ENCODE peak calls at places on chromosomes 12 and 14, in four cellular contexts. One of them, this sample, is unnamed.

GRCh38 chr14:70808023-70808401 is 1.3 kb downstream of the MAP3K9 start:
- DNase-seq in CD8-positive, alpha-beta memory T cell: peak; percentile 62
- DNase-seq in NCI-H1105 treated with DMSO at 0.1 percent for 48 hours: peak; percentile 49
- DNase-seq in NCI-H2081: peak; percentile 20
- DNase-seq in this sample: peak; percentile 59

GRCh38 chr14:94021416-94022157 is 4.6 kb upstream of the OTUB2 start:
- DNase-seq in CD8-positive, alpha-beta memory T cell: no peak
- DNase-seq in NCI-H1105 treated with DMSO at 0.1 percent for 48 hours: no peak
- DNase-seq in NCI-H2081: no peak
- DNase-seq in this sample: no peak

GRCh38 chr12:66129934-66130266 is 650 bp downstream of the LLPH start:
- DNase-seq in CD8-positive, alpha-beta memory T cell: no peak
- DNase-seq in NCI-H1105 treated with DMSO at 0.1 percent for 48 hours: no peak
- DNase-seq in NCI-H2081: no peak
- DNase-seq in this sample: no peak

GRCh38 chr12:89875225-89875624 is 166.6 kb upstream of the ATP2B1 start:
- DNase-seq in CD8-positive, alpha-beta memory T cell: no peak
- DNase-seq in NCI-H1105 treated with DMSO at 0.1 percent for 48 hours: no peak
- DNase-seq in NCI-H2081: no peak
- DNase-seq in this sample: no peak

GRCh38 chr12:6627598-6627997 is 8.2 kb downstream of the LPAR5 start:
- DNase-seq in CD8-positive, alpha-beta memory T cell: peak; percentile 69
- DNase-seq in NCI-H1105 treated with DMSO at 0.1 percent for 48 hours: no peak
- DNase-seq in NCI-H2081: no peak
- DNase-seq in this sample: no peak

GRCh38 chr14:49879683-49880204 is 13.1 kb upstream of the ARF6 start:
- DNase-seq in CD8-positive, alpha-beta memory T cell: peak; percentile 49
- DNase-seq in NCI-H1105 treated with DMSO at 0.1 percent for 48 hours: peak; percentile 41
- DNase-seq in NCI-H2081: peak; percentile 42
- DNase-seq in this sample: peak; percentile 95

GRCh38 chr14:86464386-86464785 is 934.4 kb downstream of the FLRT2 start:
- DNase-seq in CD8-positive, alpha-beta memory T cell: no peak
- DNase-seq in NCI-H1105 treated with DMSO at 0.1 percent for 48 hours: no peak
- DNase-seq in NCI-H2081: no peak
- DNase-seq in this sample: no peak

GRCh38 chr14:99271288-99271941 is 582 bp downstream of the BCL11B start:
- DNase-seq in CD8-positive, alpha-beta memory T cell: no peak
- DNase-seq in NCI-H1105 treated with DMSO at 0.1 percent for 48 hours: no peak
- DNase-seq in NCI-H2081: no peak
- DNase-seq in this sample: no peak

GRCh38 chr12:91349451-91349850 is 166.8 kb upstream of the DCN start:
- DNase-seq in CD8-positive, alpha-beta memory T cell: no peak
- DNase-seq in NCI-H1105 treated with DMSO at 0.1 percent for 48 hours: no peak
- DNase-seq in NCI-H2081: no peak
- DNase-seq in this sample: no peak

GRCh38 chr12:51371295-51371953 is 19.8 kb downstream of the GALNT6 start:
- DNase-seq in CD8-positive, alpha-beta memory T cell: no peak
- DNase-seq in NCI-H1105 treated with DMSO at 0.1 percent for 48 hours: no peak
- DNase-seq in NCI-H2081: no peak
- DNase-seq in this sample: peak; percentile 71

GRCh38 chr14:90970167-90970600 is 90.3 kb downstream of the RPS6KA5 start:
- DNase-seq in CD8-positive, alpha-beta memory T cell: no peak
- DNase-seq in NCI-H1105 treated with DMSO at 0.1 percent for 48 hours: no peak
- DNase-seq in NCI-H2081: no peak
- DNase-seq in this sample: peak; percentile 95

GRCh38 chr14:71923471-71923870 is 8.8 kb upstream of the RGS6 start:
- DNase-seq in CD8-positive, alpha-beta memory T cell: no peak
- DNase-seq in NCI-H1105 treated with DMSO at 0.1 percent for 48 hours: no peak
- DNase-seq in NCI-H2081: no peak
- DNase-seq in this sample: no peak

GRCh38 chr12:25855716-25856115 is 102.8 kb upstream of the RASSF8 start:
- DNase-seq in CD8-positive, alpha-beta memory T cell: no peak
- DNase-seq in NCI-H1105 treated with DMSO at 0.1 percent for 48 hours: no peak
- DNase-seq in NCI-H2081: no peak
- DNase-seq in this sample: no peak

GRCh38 chr12:66514581-66514980 is 164.3 kb downstream of the GRIP1 start:
- DNase-seq in CD8-positive, alpha-beta memory T cell: no peak
- DNase-seq in NCI-H1105 treated with DMSO at 0.1 percent for 48 hours: no peak
- DNase-seq in NCI-H2081: no peak
- DNase-seq in this sample: no peak

GRCh38 chr14:32571551-32571950 is 242.5 kb downstream of the AKAP6 start:
- DNase-seq in CD8-positive, alpha-beta memory T cell: no peak
- DNase-seq in NCI-H1105 treated with DMSO at 0.1 percent for 48 hours: no peak
- DNase-seq in NCI-H2081: no peak
- DNase-seq in this sample: no peak

GRCh38 chr14:53956427-53957201 is at the start of gene BMP4:
- DNase-seq in CD8-positive, alpha-beta memory T cell: peak; percentile 3
- DNase-seq in NCI-H1105 treated with DMSO at 0.1 percent for 48 hours: peak; percentile 57
- DNase-seq in NCI-H2081: no peak
- DNase-seq in this sample: peak; percentile 82

GRCh38 chr12:10331642-10332239 is 24.1 kb downstream of the KLRD1 start:
- DNase-seq in CD8-positive, alpha-beta memory T cell: peak; percentile 48
- DNase-seq in NCI-H1105 treated with DMSO at 0.1 percent for 48 hours: peak; percentile 55
- DNase-seq in NCI-H2081: peak; percentile 22
- DNase-seq in this sample: peak; percentile 56

GRCh38 chr12:75868501-75868900 is 163.1 kb downstream of the PHLDA1 start:
- DNase-seq in CD8-positive, alpha-beta memory T cell: no peak
- DNase-seq in NCI-H1105 treated with DMSO at 0.1 percent for 48 hours: no peak
- DNase-seq in NCI-H2081: no peak
- DNase-seq in this sample: no peak

GRCh38 chr14:77303417-77304156 is 17.1 kb downstream of the POMT2 start:
- DNase-seq in CD8-positive, alpha-beta memory T cell: no peak
- DNase-seq in NCI-H1105 treated with DMSO at 0.1 percent for 48 hours: no peak
- DNase-seq in NCI-H2081: no peak
- DNase-seq in this sample: peak; percentile 54

GRCh38 chr14:92579244-92579643 is 65.7 kb downstream of the RIN3 start:
- DNase-seq in CD8-positive, alpha-beta memory T cell: no peak
- DNase-seq in NCI-H1105 treated with DMSO at 0.1 percent for 48 hours: no peak
- DNase-seq in NCI-H2081: no peak
- DNase-seq in this sample: no peak

GRCh38 chr12:56326533-56326932 is 7.3 kb downstream of the PAN2 start:
- DNase-seq in CD8-positive, alpha-beta memory T cell: no peak
- DNase-seq in NCI-H1105 treated with DMSO at 0.1 percent for 48 hours: peak; percentile 3
- DNase-seq in NCI-H2081: no peak
- DNase-seq in this sample: no peak

GRCh38 chr12:31989987-31990386 is 30.8 kb downstream of the RESF1 start:
- DNase-seq in CD8-positive, alpha-beta memory T cell: no peak
- DNase-seq in NCI-H1105 treated with DMSO at 0.1 percent for 48 hours: no peak
- DNase-seq in NCI-H2081: no peak
- DNase-seq in this sample: no peak

GRCh38 chr14:69287096-69287991 is 27.4 kb downstream of the GALNT16 start:
- DNase-seq in CD8-positive, alpha-beta memory T cell: no peak
- DNase-seq in NCI-H1105 treated with DMSO at 0.1 percent for 48 hours: no peak
- DNase-seq in NCI-H2081: no peak
- DNase-seq in this sample: no peak

GRCh38 chr14:68814376-68815287 is 21.8 kb upstream of the ZFP36L1 start:
- DNase-seq in CD8-positive, alpha-beta memory T cell: peak; percentile 66
- DNase-seq in NCI-H1105 treated with DMSO at 0.1 percent for 48 hours: peak; percentile 12
- DNase-seq in NCI-H2081: no peak
- DNase-seq in this sample: no peak

GRCh38 chr12:132497514-132498405 is 7.8 kb downstream of the FBRSL1 start:
- DNase-seq in CD8-positive, alpha-beta memory T cell: no peak
- DNase-seq in NCI-H1105 treated with DMSO at 0.1 percent for 48 hours: no peak
- DNase-seq in NCI-H2081: no peak
- DNase-seq in this sample: no peak

GRCh38 chr12:109946505-109946904 is 46.4 kb downstream of the TCHP start:
- DNase-seq in CD8-positive, alpha-beta memory T cell: no peak
- DNase-seq in NCI-H1105 treated with DMSO at 0.1 percent for 48 hours: no peak
- DNase-seq in NCI-H2081: no peak
- DNase-seq in this sample: no peak

GRCh38 chr12:114636723-114637480 is 47.1 kb downstream of the TBX3 start:
- DNase-seq in CD8-positive, alpha-beta memory T cell: no peak
- DNase-seq in NCI-H1105 treated with DMSO at 0.1 percent for 48 hours: no peak
- DNase-seq in NCI-H2081: no peak
- DNase-seq in this sample: no peak

GRCh38 chr12:94074970-94075695 is 73.2 kb upstream of the PLXNC1 start:
- DNase-seq in CD8-positive, alpha-beta memory T cell: no peak
- DNase-seq in NCI-H1105 treated with DMSO at 0.1 percent for 48 hours: no peak
- DNase-seq in NCI-H2081: no peak
- DNase-seq in this sample: peak; percentile 34

GRCh38 chr12:49110191-49111155 is at the start of gene LMBR1L:
- DNase-seq in CD8-positive, alpha-beta memory T cell: peak; percentile 97
- DNase-seq in NCI-H1105 treated with DMSO at 0.1 percent for 48 hours: peak; percentile 93
- DNase-seq in NCI-H2081: peak; percentile 97
- DNase-seq in this sample: peak; percentile 96

GRCh38 chr14:103546651-103547454 is 15.6 kb downstream of the BAG5 start:
- DNase-seq in CD8-positive, alpha-beta memory T cell: peak; percentile 73
- DNase-seq in NCI-H1105 treated with DMSO at 0.1 percent for 48 hours: peak; percentile 73
- DNase-seq in NCI-H2081: peak; percentile 72
- DNase-seq in this sample: peak; percentile 47

GRCh38 chr12:6200266-6201198 is at the start of gene CD9:
- DNase-seq in CD8-positive, alpha-beta memory T cell: peak; percentile 37
- DNase-seq in NCI-H1105 treated with DMSO at 0.1 percent for 48 hours: peak; percentile 33
- DNase-seq in NCI-H2081: no peak
- DNase-seq in this sample: peak; percentile 46

GRCh38 chr12:80271770-80272169 is 172.3 kb upstream of the PTPRQ start:
- DNase-seq in CD8-positive, alpha-beta memory T cell: no peak
- DNase-seq in NCI-H1105 treated with DMSO at 0.1 percent for 48 hours: no peak
- DNase-seq in NCI-H2081: no peak
- DNase-seq in this sample: no peak

GRCh38 chr14:105894125-105894977 is 368.0 kb downstream of the TMEM121 start:
- DNase-seq in CD8-positive, alpha-beta memory T cell: no peak
- DNase-seq in NCI-H1105 treated with DMSO at 0.1 percent for 48 hours: no peak
- DNase-seq in NCI-H2081: no peak
- DNase-seq in this sample: no peak

GRCh38 chr14:65159281-65160062 is 57.2 kb upstream of the MAX start:
- DNase-seq in CD8-positive, alpha-beta memory T cell: no peak
- DNase-seq in NCI-H1105 treated with DMSO at 0.1 percent for 48 hours: no peak
- DNase-seq in NCI-H2081: no peak
- DNase-seq in this sample: no peak

GRCh38 chr14:55383039-55383438 is 28.6 kb downstream of the ATG14 start:
- DNase-seq in CD8-positive, alpha-beta memory T cell: no peak
- DNase-seq in NCI-H1105 treated with DMSO at 0.1 percent for 48 hours: no peak
- DNase-seq in NCI-H2081: no peak
- DNase-seq in this sample: no peak